ENCODE peak calls at places on chromosomes 12 and 14, in eight cellular contexts. A is effector CD4-positive, alpha-beta T cell; B is GM23248; X is heart left ventricle; O is A172; G is skeletal muscle cell; W is endothelial cell; Z is amygdala. J is an unnamed sample.

GRCh38 chr12:43316506-43316905 is 235.5 kb downstream of the ADAMTS20 start:
- DNase-seq in Z (no peak), X (no peak), A (no peak), O (no peak), W (no peak), G (no peak), B (peak), J (no peak)

GRCh38 chr14:103121846-103122577 is 1.2 kb upstream of the TNFAIP2 start:
- DNase-seq in W (peak), B (peak), O (peak), Z (no peak), A (no peak), X (peak), G (peak), J (no peak)

GRCh38 chr12:6703631-6704030 is 3.0 kb upstream of the PIANP start:
- DNase-seq in X (no peak), O (no peak), G (no peak), W (no peak), B (peak), Z (no peak), A (no peak), J (no peak)

GRCh38 chr14:63995285-63995684 is 142.5 kb downstream of the SYNE2 start:
- DNase-seq in A (no peak), O (no peak), Z (no peak), B (no peak), G (no peak), X (no peak), W (no peak), J (no peak)

GRCh38 chr12:92538970-92539749 is 163.6 kb upstream of the PLEKHG7 start:
- DNase-seq in W (no peak), O (peak), G (peak), A (no peak), X (peak), B (peak), Z (no peak), J (no peak)

GRCh38 chr14:51014086-51014485 is 69.8 kb upstream of the PYGL start:
- DNase-seq in G (peak), X (no peak), O (peak), W (no peak), B (peak), Z (no peak), A (no peak), J (no peak)

GRCh38 chr12:65765436-65765813 is 58.9 kb upstream of the HMGA2 start:
- DNase-seq in X (no peak), W (no peak), O (peak), G (peak), B (peak), Z (no peak), A (no peak), J (no peak)

GRCh38 chr14:59427653-59428578 is 37.3 kb downstream of the GPR135 start:
- DNase-seq in Z (no peak), O (no peak), A (no peak), X (peak), B (peak), G (peak), W (no peak), J (no peak)

GRCh38 chr14:33951183-33951840 is 438 bp upstream of the EGLN3 start:
- DNase-seq in G (no peak), B (no peak), X (no peak), A (no peak), W (no peak), Z (no peak), O (peak), J (no peak)

GRCh38 chr14:91570021-91570420 is 59.9 kb upstream of the PPP4R3A start:
- DNase-seq in Z (no peak), O (no peak), X (no peak), A (no peak), W (no peak), G (no peak), B (no peak), J (no peak)